ENCODE peak calls at places on chromosome 20, in seven cellular contexts. B is psoas muscle, D is tibial nerve, W is ovary, C is right atrium auricular region, U is esophagus muscularis mucosa, T is cardiac muscle cell. S is an unnamed sample. For H3K36me3, the result is how much of the 10 kb centered on the place peaks cover.

GRCh38 chr20:20549699-20550098 is 162.7 kb downstream of the RALGAPA2 start:
- DNase-seq in T (peak), U (no peak), W (no peak), B (no peak), D (no peak), C (no peak), S (no peak)

GRCh38 chr20:45959126-45959525 is 12.9 kb downstream of the ZNF335 start:
- DNase-seq in D (no peak), W (no peak), U (no peak), B (peak), T (no peak), C (no peak), S (no peak)

GRCh38 chr20:52379723-52380336 is 188.3 kb upstream of the ZFP64 start:
- DNase-seq in W (no peak), B (peak), U (no peak), T (peak), C (no peak), D (peak), S (peak)

GRCh38 chr20:35181731-35182130 is 9.9 kb downstream of the PROCR start:
- DNase-seq in D (no peak), U (no peak), T (no peak), B (no peak), W (no peak), C (no peak), S (no peak)

GRCh38 chr20:5864428-5864827 is 85.9 kb downstream of the TRMT6 start:
- DNase-seq in W (no peak), U (no peak), D (no peak), C (no peak), T (no peak), B (peak), S (no peak)

GRCh38 chr20:50788045-50788867 is 6.6 kb upstream of the BCAS4 start:
- DNase-seq in W (peak), T (peak), D (peak), C (no peak), U (no peak), B (peak), S (peak)

GRCh38 chr20:57582432-57583288 is 21.8 kb downstream of the PCK1 start:
- DNase-seq in W (peak), D (peak), U (no peak), C (peak), T (peak), B (no peak), S (peak)

GRCh38 chr20:9440891-9441290 is 73.5 kb upstream of the LAMP5 start:
- DNase-seq in B (no peak), U (no peak), T (no peak), W (no peak), C (no peak), D (no peak), S (no peak)

GRCh38 chr20:38123021-38123587 is 42.0 kb downstream of the TGM2 start:
- DNase-seq in T (peak), W (peak), U (peak), D (no peak), C (peak), B (peak), S (peak)

GRCh38 chr20:37615507-37616425 is 78.1 kb upstream of the CTNNBL1 start:
- DNase-seq in C (no peak), U (no peak), W (no peak), D (peak), B (no peak), T (no peak), S (no peak)

GRCh38 chr20:59221049-59221748 is 57.6 kb downstream of the ZNF831 start:
- DNase-seq in C (no peak), T (peak), D (peak), B (no peak), U (peak), W (no peak), S (no peak)

GRCh38 chr20:51553897-51554504 is 11.5 kb upstream of the NFATC2 start:
- DNase-seq in D (no peak), T (peak), W (no peak), U (no peak), C (no peak), B (no peak), S (no peak)

GRCh38 chr20:46746972-46747371 is 37.5 kb downstream of the SLC2A10 start:
- DNase-seq in T (peak), C (no peak), D (no peak), U (no peak), B (no peak), W (no peak), S (peak)

GRCh38 chr20:8394308-8394945 is 262.4 kb downstream of the PLCB1 start:
- DNase-seq in T (peak), B (no peak), W (no peak), U (no peak), D (no peak), C (no peak), S (no peak)

GRCh38 chr20:23142162-23143050 is 56.3 kb upstream of the CD93 start:
- DNase-seq in U (no peak), W (no peak), T (no peak), D (no peak), C (no peak), B (peak), S (no peak)

GRCh38 chr20:45918779-45919535 is 7.0 kb upstream of the PLTP start:
- DNase-seq in T (peak), B (peak), C (no peak), U (no peak), W (peak), D (no peak), S (no peak)

GRCh38 chr20:38730989-38731737 is 6.9 kb downstream of the SLC32A1 start:
- DNase-seq in U (no peak), T (peak), B (peak), C (no peak), W (peak), D (peak), S (peak)

GRCh38 chr20:21820688-21821087 is 115.2 kb downstream of the PAX1 start:
- DNase-seq in T (no peak), W (no peak), C (no peak), U (no peak), B (no peak), D (no peak), S (no peak)

GRCh38 chr20:40254023-40254772 is 434.8 kb downstream of the MAFB start:
- DNase-seq in B (no peak), U (peak), C (no peak), W (no peak), T (peak), D (no peak), S (no peak)

GRCh38 chr20:24153101-24154040 is 164.8 kb upstream of the GGTLC1 start:
- DNase-seq in W (no peak), B (no peak), U (peak), D (no peak), C (peak), T (no peak), S (no peak)

GRCh38 chr20:20711413-20711812 is 1.0 kb downstream of the RALGAPA2 start:
- DNase-seq in T (no peak), W (no peak), B (no peak), D (no peak), U (peak), C (no peak), S (no peak)

GRCh38 chr20:16804793-16805187 is 56.6 kb downstream of the OTOR start:
- DNase-seq in D (no peak), W (no peak), U (no peak), T (no peak), C (no peak), B (no peak), S (no peak)

GRCh38 chr20:29079769-29080690 is 2177.4 kb upstream of the DEFB115 start:
- DNase-seq in D (peak), B (peak), T (peak), U (no peak), W (no peak), C (no peak), S (peak)

GRCh38 chr20:63681609-63682142 is 14.8 kb upstream of the TNFRSF6B start:
- DNase-seq in B (no peak), T (no peak), D (no peak), C (no peak), U (no peak), W (no peak), S (no peak)
- H3K36me3 ChIP-seq in B (under half), T (under half), D (under half), C (under half), U (under half), W (under half), S (half or more)

GRCh38 chr20:17946040-17946439 is 22.6 kb downstream of the SNX5 start:
- DNase-seq in T (no peak), C (no peak), D (no peak), U (no peak), W (no peak), B (no peak), S (no peak)
- H3K4me3 ChIP-seq in T (no peak), C (no peak), D (no peak), U (no peak), W (no peak), B (no peak), S (no peak)

GRCh38 chr20:53568351-53568750 is 25.3 kb downstream of the ZNF217 start:
- DNase-seq in B (no peak), U (peak), D (no peak), T (no peak), C (no peak), W (no peak), S (no peak)
- H3K36me3 ChIP-seq in B (under half), U (under half), D (under half), T (half or more), C (under half), W (under half), S (half or more)

GRCh38 chr20:2654831-2655230 is 2.4 kb downstream of the NOP56 start:
- DNase-seq in C (no peak), D (no peak), T (no peak), W (no peak), B (no peak), U (no peak), S (no peak)
- H3K4me3 ChIP-seq in C (no peak), D (no peak), T (no peak), W (no peak), B (no peak), U (no peak), S (peak)

GRCh38 chr20:62132421-62132820 is 10.1 kb downstream of the LSM14B start:
- DNase-seq in B (peak), T (no peak), W (no peak), C (peak), D (no peak), U (no peak), S (no peak)
- H3K36me3 ChIP-seq in B (under half), T (half or more), W (under half), C (half or more), D (under half), U (under half), S (half or more)

S was measured in MG63.